ENCODE peak calls at places on chromosome 1, in four cellular contexts. X is activated T-cell treated with anti-CD3 and anti-CD28 coated beads for 1 hour; T is AG04450; K is stimulated activated CD4-positive, alpha-beta T cell treated with anti-CD3 and anti-CD28 coated beads, TNF-alpha, amount 100 ng/mL, for 24 hours. D is an unnamed sample.

GRCh38 chr1:11838349-11839272 is 9.0 kb downstream of the NPPA start:
- DNase-seq in X (peak), T (no peak), K (peak), D (peak)

GRCh38 chr1:18603212-18603852 is 27.3 kb upstream of the PAX7 start:
- DNase-seq in X (no peak), T (no peak), K (no peak), D (no peak)

GRCh38 chr1:48362901-48363300 is 109.1 kb downstream of the SPATA6 start:
- DNase-seq in X (no peak), T (no peak), K (no peak), D (no peak)

GRCh38 chr1:224377676-224378006 is 21.0 kb downstream of the CNIH4 start:
- DNase-seq in X (no peak), T (no peak), K (no peak), D (peak)

GRCh38 chr1:47521034-47521871 is 83.4 kb downstream of the FOXD2 start:
- DNase-seq in X (no peak), T (no peak), K (no peak), D (no peak)

GRCh38 chr1:60425528-60425927 is 352.0 kb upstream of the C1orf87 start:
- DNase-seq in X (no peak), T (no peak), K (no peak), D (peak)

GRCh38 chr1:108503062-108503740 is 53.1 kb downstream of the NBPF6 start:
- DNase-seq in X (no peak), T (peak), K (no peak), D (peak)

GRCh38 chr1:8674912-8675311 is 142.5 kb downstream of the RERE start:
- DNase-seq in X (no peak), T (no peak), K (no peak), D (no peak)

GRCh38 chr1:116764906-116765862 is 11.0 kb downstream of the CD2 start:
- DNase-seq in X (no peak), T (no peak), K (no peak), D (no peak)

GRCh38 chr1:240190881-240191385 is 99.2 kb downstream of the FMN2 start:
- DNase-seq in X (no peak), T (peak), K (no peak), D (peak)

GRCh38 chr1:54132485-54132884 is 20.3 kb downstream of the CDCP2 start:
- DNase-seq in X (no peak), T (no peak), K (no peak), D (peak)

GRCh38 chr1:227068883-227069282 is 128.8 kb downstream of the COQ8A start:
- DNase-seq in X (no peak), T (no peak), K (no peak), D (no peak)

GRCh38 chr1:27153927-27154358 is 982 bp downstream of the SLC9A1 start:
- DNase-seq in X (no peak), T (no peak), K (no peak), D (no peak)

GRCh38 chr1:39387452-39387851 is 104.0 kb upstream of the BMP8A start:
- DNase-seq in X (no peak), T (peak), K (no peak), D (peak)

GRCh38 chr1:151816964-151817730 is 11.9 kb upstream of the LINGO4 start:
- DNase-seq in X (no peak), T (no peak), K (no peak), D (no peak)

GRCh38 chr1:45135339-45135738 is 71.1 kb downstream of the ZSWIM5 start:
- DNase-seq in X (no peak), T (no peak), K (no peak), D (no peak)

GRCh38 chr1:151574575-151575529 is 34.7 kb downstream of the TUFT1 start:
- DNase-seq in X (no peak), T (no peak), K (no peak), D (peak)

GRCh38 chr1:183069562-183070216 is 46.5 kb downstream of the LAMC1 start:
- DNase-seq in X (no peak), T (no peak), K (no peak), D (no peak)

GRCh38 chr1:111656093-111657017 is 36.8 kb downstream of the RAP1A start:
- DNase-seq in X (no peak), T (peak), K (no peak), D (peak)

GRCh38 chr1:206590025-206590834 is 22.0 kb downstream of the EIF2D start:
- DNase-seq in X (no peak), T (no peak), K (peak), D (peak)

GRCh38 chr1:49163041-49163440 is 386.4 kb upstream of the BEND5 start:
- DNase-seq in X (no peak), T (no peak), K (no peak), D (no peak)

GRCh38 chr1:162878000-162878596 is 17.1 kb upstream of the CCDC190 start:
- DNase-seq in X (no peak), T (peak), K (no peak), D (peak)

GRCh38 chr1:204415351-204415750 is 3.7 kb upstream of the PPP1R15B start:
- DNase-seq in X (no peak), T (no peak), K (no peak), D (no peak)

GRCh38 chr1:224620105-224620504 is 4.0 kb downstream of the CNIH3 start:
- DNase-seq in X (no peak), T (no peak), K (no peak), D (no peak)

GRCh38 chr1:185735667-185736105 is 1.5 kb downstream of the HMCN1 start:
- DNase-seq in X (no peak), T (no peak), K (no peak), D (no peak)

GRCh38 chr1:17810668-17811067 is 55.5 kb downstream of the ACTL8 start:
- DNase-seq in X (no peak), T (no peak), K (no peak), D (no peak)

GRCh38 chr1:35539824-35540261 is 17.4 kb downstream of the KIAA0319L start:
- DNase-seq in X (no peak), T (peak), K (no peak), D (no peak)

GRCh38 chr1:31768407-31768806 is 4.3 kb upstream of the ADGRB2 start:
- DNase-seq in X (no peak), T (no peak), K (no peak), D (no peak)

GRCh38 chr1:168507271-168507670 is 36.5 kb downstream of the XCL2 start:
- DNase-seq in X (no peak), T (no peak), K (no peak), D (no peak)

GRCh38 chr1:168687796-168688195 is 41.2 kb downstream of the DPT start:
- DNase-seq in X (no peak), T (no peak), K (no peak), D (no peak)

GRCh38 chr1:8121261-8122159 is 95.4 kb upstream of the ERRFI1 start:
- DNase-seq in X (no peak), T (peak), K (no peak), D (peak)

GRCh38 chr1:198575292-198575691 is 34.8 kb upstream of the ATP6V1G3 start:
- DNase-seq in X (no peak), T (no peak), K (no peak), D (no peak)

GRCh38 chr1:99702221-99702620 is 56.3 kb downstream of the PALMD start:
- DNase-seq in X (no peak), T (no peak), K (no peak), D (no peak)

GRCh38 chr1:204152310-204153044 is 633 bp upstream of the ETNK2 start:
- DNase-seq in X (no peak), T (no peak), K (no peak), D (no peak)